ENCODE peak calls at places on chromosomes 5 and 9, in five cellular contexts. One of them, this sample, is unnamed.

GRCh38 chr9:109117856-109118801 is 1.6 kb downstream of the TMEM245 start:
- DNase-seq in upper lobe of left lung: no peak
- DNase-seq in suprapubic skin: no peak
- DNase-seq in breast epithelium: no peak
- DNase-seq in cardiac muscle cell: peak; percentile 96
- DNase-seq in this sample: peak; percentile 59

GRCh38 chr5:7849531-7850240 is 1.2 kb downstream of the CFAP90 start:
- DNase-seq in cardiac muscle cell: peak; percentile 14
- DNase-seq in breast epithelium: no peak
- DNase-seq in suprapubic skin: peak; percentile 77
- DNase-seq in upper lobe of left lung: peak; percentile 60
- DNase-seq in this sample: no peak

GRCh38 chr5:94884294-94884693 is 265.8 kb downstream of the SLF1 start:
- DNase-seq in cardiac muscle cell: peak; percentile 9
- DNase-seq in breast epithelium: no peak
- DNase-seq in suprapubic skin: no peak
- DNase-seq in upper lobe of left lung: no peak
- DNase-seq in this sample: no peak

GRCh38 chr9:122949696-122950095 is 8.9 kb downstream of the RABGAP1 start:
- DNase-seq in suprapubic skin: no peak
- DNase-seq in breast epithelium: no peak
- DNase-seq in upper lobe of left lung: no peak
- DNase-seq in cardiac muscle cell: peak; percentile 32
- DNase-seq in this sample: no peak

GRCh38 chr5:169273451-169273850 is 27.5 kb downstream of the SLIT3 start:
- DNase-seq in upper lobe of left lung: no peak
- DNase-seq in cardiac muscle cell: no peak
- DNase-seq in breast epithelium: no peak
- DNase-seq in suprapubic skin: no peak
- DNase-seq in this sample: no peak

GRCh38 chr5:168184103-168184502 is 107.3 kb upstream of the WWC1 start:
- DNase-seq in cardiac muscle cell: no peak
- DNase-seq in upper lobe of left lung: no peak
- DNase-seq in breast epithelium: no peak
- DNase-seq in suprapubic skin: no peak
- DNase-seq in this sample: no peak

GRCh38 chr5:44532981-44533380 is 143.8 kb upstream of the FGF10 start:
- DNase-seq in upper lobe of left lung: no peak
- DNase-seq in suprapubic skin: no peak
- DNase-seq in cardiac muscle cell: no peak
- DNase-seq in breast epithelium: no peak
- DNase-seq in this sample: no peak

GRCh38 chr5:104241051-104241450 is 678.5 kb upstream of the NUDT12 start:
- DNase-seq in cardiac muscle cell: no peak
- DNase-seq in suprapubic skin: no peak
- DNase-seq in upper lobe of left lung: no peak
- DNase-seq in breast epithelium: peak; percentile 23
- DNase-seq in this sample: no peak

GRCh38 chr5:21121213-21121612 is 1133.2 kb upstream of the CDH18 start:
- DNase-seq in upper lobe of left lung: no peak
- DNase-seq in cardiac muscle cell: peak; percentile 3
- DNase-seq in suprapubic skin: no peak
- DNase-seq in breast epithelium: no peak
- DNase-seq in this sample: no peak

GRCh38 chr5:23446436-23446835 is 61.0 kb upstream of the PRDM9 start:
- DNase-seq in suprapubic skin: no peak
- DNase-seq in upper lobe of left lung: no peak
- DNase-seq in cardiac muscle cell: peak; percentile 84
- DNase-seq in breast epithelium: no peak
- DNase-seq in this sample: no peak

GRCh38 chr9:618478-618877 is 223.0 kb upstream of the DMRT1 start:
- DNase-seq in cardiac muscle cell: peak; percentile 67
- DNase-seq in upper lobe of left lung: no peak
- DNase-seq in suprapubic skin: no peak
- DNase-seq in breast epithelium: no peak
- DNase-seq in this sample: no peak

GRCh38 chr9:80553986-80554715 is 982.4 kb downstream of the TLE4 start:
- DNase-seq in upper lobe of left lung: no peak
- DNase-seq in suprapubic skin: no peak
- DNase-seq in breast epithelium: no peak
- DNase-seq in cardiac muscle cell: no peak
- DNase-seq in this sample: no peak

GRCh38 chr5:95823738-95824609 is 1.4 kb upstream of the GLRX start:
- DNase-seq in upper lobe of left lung: no peak
- DNase-seq in breast epithelium: no peak
- DNase-seq in suprapubic skin: peak; percentile 87
- DNase-seq in cardiac muscle cell: peak; percentile 95
- DNase-seq in this sample: peak; percentile 80

DNA sequence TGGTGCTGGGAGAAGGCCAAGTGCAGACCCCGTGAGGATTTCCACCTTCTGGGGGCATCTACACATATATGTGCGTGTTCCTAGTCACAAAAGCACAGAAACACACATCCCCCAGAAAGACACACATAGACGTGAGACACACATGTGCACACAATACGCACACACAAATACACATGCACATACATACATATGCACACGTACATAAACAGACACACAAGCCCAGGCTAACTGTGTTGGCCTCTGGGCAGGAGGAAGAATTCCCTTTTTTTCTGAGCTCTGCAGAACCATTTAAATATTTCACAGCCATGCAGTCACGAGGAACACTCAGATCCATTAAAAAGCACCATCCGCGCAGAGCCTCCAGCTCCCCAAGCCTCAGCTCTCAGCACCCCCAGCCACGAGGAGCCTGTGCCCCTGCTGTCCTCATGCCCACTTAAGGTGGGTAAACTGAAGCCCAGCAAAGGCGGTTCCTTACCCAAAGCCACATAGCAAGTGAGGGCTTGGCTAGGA is 5.3 kb downstream of the NINJ1 start:
- DNase-seq in cardiac muscle cell: no peak
- DNase-seq in suprapubic skin: no peak
- DNase-seq in breast epithelium: no peak
- DNase-seq in upper lobe of left lung: no peak
- DNase-seq in this sample: no peak
- TF ChIP-seq CTCF in cardiac muscle cell: no peak
- TF ChIP-seq CTCF in suprapubic skin: no peak
- TF ChIP-seq CTCF in breast epithelium: no peak
- TF ChIP-seq CTCF in upper lobe of left lung: no peak
- TF ChIP-seq CTCF in this sample: no peak

GRCh38 chr9:135890896-135891631 is 16.3 kb downstream of the CAMSAP1 start:
- DNase-seq in upper lobe of left lung: no peak
- DNase-seq in suprapubic skin: no peak
- DNase-seq in breast epithelium: no peak
- DNase-seq in cardiac muscle cell: no peak
- DNase-seq in this sample: no peak

GRCh38 chr9:135888766-135889394 is 18.5 kb downstream of the CAMSAP1 start:
- DNase-seq in breast epithelium: no peak
- DNase-seq in suprapubic skin: peak; percentile 66
- DNase-seq in upper lobe of left lung: no peak
- DNase-seq in cardiac muscle cell: no peak
- DNase-seq in this sample: no peak

GRCh38 chr9:135889564-135890189 is 17.7 kb downstream of the CAMSAP1 start:
- DNase-seq in cardiac muscle cell: no peak
- DNase-seq in breast epithelium: no peak
- DNase-seq in suprapubic skin: peak; percentile 72
- DNase-seq in upper lobe of left lung: no peak
- DNase-seq in this sample: no peak

GRCh38 chr9:135888126-135888765 is 19.1 kb downstream of the CAMSAP1 start:
- DNase-seq in upper lobe of left lung: no peak
- DNase-seq in cardiac muscle cell: no peak
- DNase-seq in breast epithelium: no peak
- DNase-seq in suprapubic skin: peak; percentile 58
- DNase-seq in this sample: no peak

DNA sequence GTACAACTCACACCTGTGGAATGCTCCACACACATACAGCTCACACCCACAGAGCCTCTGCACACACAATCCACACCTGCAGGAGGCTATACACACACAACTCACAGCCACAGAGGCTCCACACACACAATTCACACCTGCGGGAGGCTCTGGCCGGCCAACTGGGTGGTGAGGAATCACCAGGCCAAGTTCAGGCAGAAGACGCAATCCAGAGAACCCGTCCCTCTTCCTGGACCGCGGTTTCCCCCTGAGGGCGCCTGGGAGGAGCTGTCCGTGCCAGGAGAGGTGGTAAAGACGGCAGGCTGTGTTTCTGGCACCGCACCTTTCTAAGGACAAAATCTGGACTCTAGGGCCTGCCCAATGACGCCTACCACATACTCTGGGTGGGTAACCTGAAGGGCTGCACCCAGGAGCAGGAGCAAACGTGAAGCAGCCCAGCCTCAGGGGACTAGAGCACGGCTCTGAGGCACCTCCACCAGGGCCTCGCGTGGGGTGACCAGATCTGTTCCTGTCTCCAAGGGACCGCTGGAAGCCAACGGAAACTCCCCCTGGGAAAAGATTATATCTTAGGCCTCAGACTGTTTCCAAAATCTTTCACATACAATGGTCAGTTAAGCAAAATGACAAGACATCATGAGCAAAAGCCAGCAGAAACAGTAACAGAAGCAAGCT is 17.0 kb downstream of the CAMSAP1 start:
- DNase-seq in suprapubic skin: peak; percentile 73
- DNase-seq in breast epithelium: peak; percentile 51
- DNase-seq in cardiac muscle cell: no peak
- DNase-seq in upper lobe of left lung: no peak
- DNase-seq in this sample: no peak
- H3K4me1 ChIP-seq in suprapubic skin: peaks cover 64% of the 10 kb centered on the region
- H3K4me1 ChIP-seq in breast epithelium: peaks cover 39% of the 10 kb centered on the region
- H3K4me1 ChIP-seq in cardiac muscle cell: peaks cover 39% of the 10 kb centered on the region
- H3K4me1 ChIP-seq in upper lobe of left lung: peaks cover 34% of the 10 kb centered on the region
- H3K4me1 ChIP-seq in this sample: peaks cover 15% of the 10 kb centered on the region

GRCh38 chr5:179284751-179285191 is 60.5 kb downstream of the ADAMTS2 start:
- DNase-seq in upper lobe of left lung: no peak
- DNase-seq in cardiac muscle cell: no peak
- DNase-seq in suprapubic skin: peak; percentile 67
- DNase-seq in breast epithelium: no peak
- DNase-seq in this sample: peak; percentile 78
- H3K4me3 ChIP-seq in upper lobe of left lung: no peak overlapping the region
- H3K4me3 ChIP-seq in cardiac muscle cell: no peak overlapping the region
- H3K4me3 ChIP-seq in suprapubic skin: no peak overlapping the region
- H3K4me3 ChIP-seq in breast epithelium: no peak overlapping the region
- H3K4me3 ChIP-seq in this sample: peak overlapping the region; percentile 34

DNA sequence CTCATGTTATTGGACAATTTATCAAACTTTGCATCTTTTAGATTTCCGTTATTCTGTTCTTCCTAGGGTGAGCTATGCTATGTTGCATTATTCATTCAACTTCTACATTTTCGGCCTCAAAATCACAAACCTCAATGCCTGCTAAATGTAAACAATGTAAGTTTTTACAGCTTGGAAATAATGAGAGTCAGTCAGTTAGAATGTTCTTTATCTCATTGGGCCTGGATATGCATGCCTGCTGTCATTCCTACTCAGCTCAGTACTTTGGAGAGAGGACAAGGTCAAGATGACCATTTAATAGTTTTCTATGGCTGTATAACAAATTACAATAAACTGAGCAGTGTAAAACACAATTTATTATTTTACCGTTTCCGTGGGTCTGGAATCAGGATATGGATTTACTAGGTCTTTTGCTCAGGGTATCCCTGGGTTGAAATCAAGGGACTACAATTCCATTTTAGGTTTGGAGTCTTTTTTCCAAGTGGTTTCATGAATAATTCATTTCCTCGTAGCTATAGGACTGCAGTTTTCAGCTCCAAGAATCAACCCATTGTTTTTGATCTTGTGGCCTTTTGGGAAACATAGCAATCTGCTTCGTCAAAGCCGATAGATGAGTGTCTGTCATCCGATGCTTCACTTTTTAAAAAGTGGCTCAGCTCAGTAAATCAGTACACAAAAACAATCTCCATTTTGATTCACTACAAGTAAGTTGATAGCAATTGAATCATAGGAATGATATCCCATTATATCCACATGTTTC is 1143.2 kb upstream of the CDH6 start:
- DNase-seq in cardiac muscle cell: no peak
- DNase-seq in suprapubic skin: no peak
- DNase-seq in upper lobe of left lung: no peak
- DNase-seq in breast epithelium: no peak
- DNase-seq in this sample: no peak
- TF ChIP-seq CTCF in cardiac muscle cell: no peak
- TF ChIP-seq CTCF in suprapubic skin: no peak
- TF ChIP-seq CTCF in upper lobe of left lung: no peak
- TF ChIP-seq CTCF in breast epithelium: no peak
- TF ChIP-seq CTCF in this sample: no peak

DNA sequence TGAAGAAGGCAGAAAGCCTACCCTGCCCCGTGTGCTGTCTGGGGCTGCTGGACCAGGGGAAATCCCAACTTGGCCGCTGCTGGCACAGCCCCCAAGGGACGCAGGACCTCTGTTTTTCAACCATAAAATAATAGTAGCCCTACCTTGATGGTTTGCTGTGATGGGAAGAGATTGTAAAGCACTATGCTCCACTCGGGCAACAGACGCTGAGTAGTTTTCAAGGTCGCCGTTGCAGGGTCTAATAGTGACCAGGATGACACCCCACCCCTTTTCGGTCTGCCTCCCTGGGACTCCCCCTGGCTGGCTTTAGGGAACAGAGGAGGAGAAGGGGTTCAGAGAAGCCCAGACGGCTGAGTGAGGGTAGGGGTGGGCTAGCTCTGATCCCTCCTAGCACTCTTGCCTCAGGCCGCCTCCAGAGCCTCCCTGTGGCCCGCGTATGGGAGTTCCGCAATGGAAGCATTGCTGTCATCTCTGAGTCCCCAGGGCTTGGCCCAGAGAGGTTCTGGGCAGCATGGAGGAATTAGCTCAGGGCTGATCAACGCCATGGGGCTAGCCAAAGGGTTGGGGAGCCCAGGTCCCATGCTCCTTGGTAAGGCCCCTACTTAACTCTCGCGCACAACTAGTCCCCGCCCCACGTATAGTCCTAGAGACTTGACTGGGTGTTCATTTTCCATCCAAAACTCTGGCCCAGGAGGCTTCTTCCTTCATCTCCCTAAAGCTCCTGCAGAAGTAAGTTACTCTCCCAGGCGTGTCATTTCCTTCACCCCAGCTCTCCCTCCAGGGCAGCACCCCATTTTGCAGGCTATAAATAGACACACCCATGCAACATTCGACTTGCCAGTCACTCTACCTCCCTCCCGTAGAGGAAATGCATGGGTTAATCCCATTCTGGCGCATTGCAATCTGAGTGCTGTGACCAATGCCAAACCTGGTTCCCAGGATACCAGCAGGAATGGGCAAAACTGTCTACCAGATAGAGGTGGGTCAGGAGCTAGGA is 1.1 kb upstream of the IRF1 start:
- DNase-seq in breast epithelium: peak; percentile 20
- DNase-seq in suprapubic skin: no peak
- DNase-seq in upper lobe of left lung: peak; percentile 17
- DNase-seq in cardiac muscle cell: no peak
- DNase-seq in this sample: peak; percentile 66
- H3K4me1 ChIP-seq in breast epithelium: peaks cover 34% of the 10 kb centered on the region
- H3K4me1 ChIP-seq in suprapubic skin: peaks cover 71% of the 10 kb centered on the region
- H3K4me1 ChIP-seq in upper lobe of left lung: peaks cover 58% of the 10 kb centered on the region
- H3K4me1 ChIP-seq in cardiac muscle cell: peaks cover 10% of the 10 kb centered on the region
- H3K4me1 ChIP-seq in this sample: no peaks in the 10 kb centered on the region